ENCODE peak calls at places on chromosomes 6 and 20, in five cellular contexts. T is nephron progenitor cell, L is T follicular helper cell, N is GM20000, D is anterior cingulate cortex. W is an unnamed sample.

GRCh38 chr6:108156180-108156937 is 9.5 kb upstream of the NR2E1 start:
- DNase-seq in L (no peak), D (no peak), N (no peak), T (no peak), W (no peak)

GRCh38 chr20:23151008-23151703 is 65.0 kb upstream of the CD93 start:
- DNase-seq in N (no peak), L (no peak), D (no peak), T (no peak), W (no peak)

GRCh38 chr20:52457826-52458225 is 266.2 kb upstream of the ZFP64 start:
- DNase-seq in L (no peak), D (no peak), N (no peak), T (no peak), W (no peak)

GRCh38 chr20:58614366-58614765 is 36.7 kb upstream of the STX16 start:
- DNase-seq in L (no peak), T (no peak), N (no peak), D (no peak), W (no peak)

GRCh38 chr20:50092436-50092835 is 20.5 kb downstream of the UBE2V1 start:
- DNase-seq in D (no peak), L (no peak), T (no peak), N (no peak), W (peak; percentile 90)

GRCh38 chr6:110216140-110216539 is 35.9 kb downstream of the CDC40 start:
- DNase-seq in L (no peak), T (no peak), N (no peak), D (no peak), W (no peak)

GRCh38 chr6:108948252-108948651 is 100.0 kb downstream of the ARMC2 start:
- DNase-seq in L (no peak), D (peak; percentile 16), N (no peak), T (no peak), W (no peak)

GRCh38 chr20:34163316-34163715 is 51.3 kb upstream of the EIF2S2 start:
- DNase-seq in D (no peak), T (no peak), N (no peak), L (no peak), W (no peak)

GRCh38 chr6:122381494-122382083 is 17.9 kb upstream of the HSF2 start:
- DNase-seq in T (peak; percentile 55), D (no peak), N (peak; percentile 45), L (peak; percentile 45), W (peak; percentile 83)

GRCh38 chr6:85191656-85192055 is 258.2 kb upstream of the NT5E start:
- DNase-seq in L (no peak), D (no peak), N (no peak), T (no peak), W (no peak)

GRCh38 chr6:99026135-99026534 is 78.4 kb upstream of the FBXL4 start:
- DNase-seq in L (no peak), N (no peak), T (no peak), D (no peak), W (no peak)

GRCh38 chr6:160427312-160428068 is 79.3 kb downstream of the SLC22A3 start:
- DNase-seq in D (no peak), T (no peak), L (no peak), N (no peak), W (peak; percentile 35)

GRCh38 chr20:57397004-57397692 is 6.0 kb downstream of the RBM38 start:
- DNase-seq in N (no peak), D (no peak), L (no peak), T (peak; percentile 53), W (no peak)

GRCh38 chr6:34610819-34611477 is 54.8 kb upstream of the SPDEF start:
- DNase-seq in D (no peak), T (no peak), N (no peak), L (no peak), W (peak; percentile 86)

GRCh38 chr20:39986231-39986904 is 702.7 kb downstream of the MAFB start:
- DNase-seq in L (no peak), N (no peak), D (no peak), T (no peak), W (peak; percentile 71)

GRCh38 chr6:387293-387694 is 4.3 kb upstream of the IRF4 start:
- DNase-seq in L (no peak), T (no peak), N (no peak), D (no peak), W (peak; percentile 10)

GRCh38 chr6:148890605-148891004 is 143.8 kb downstream of the UST start:
- DNase-seq in L (no peak), N (no peak), D (no peak), T (no peak), W (no peak)

GRCh38 chr6:18186033-18186432 is 30.8 kb downstream of the KDM1B start:
- DNase-seq in D (no peak), N (no peak), T (no peak), L (no peak), W (no peak)

GRCh38 chr6:166461821-166462460 is 79.2 kb upstream of the MPC1 start:
- DNase-seq in T (no peak), N (no peak), L (no peak), D (no peak), W (no peak)

GRCh38 chr6:72938104-72938503 is 287.2 kb downstream of the KHDC1L start:
- DNase-seq in N (no peak), L (no peak), T (no peak), D (no peak), W (no peak)

GRCh38 chr20:11850901-11851300 is 66.8 kb upstream of the BTBD3 start:
- DNase-seq in N (no peak), T (no peak), L (no peak), D (no peak), W (peak; percentile 52)

GRCh38 chr6:108027594-108027993 is 46.9 kb downstream of the OSTM1 start:
- DNase-seq in T (no peak), L (no peak), N (no peak), D (no peak), W (no peak)

GRCh38 chr6:44456070-44456965 is 68.8 kb downstream of the CDC5L start:
- DNase-seq in N (peak; percentile 71), T (peak; percentile 42), D (no peak), L (peak; percentile 9), W (peak; percentile 83)

GRCh38 chr6:31814677-31815024 is 432 bp downstream of the HSPA1L start:
- DNase-seq in L (peak; percentile 66), N (peak; percentile 78), D (peak; percentile 89), T (peak; percentile 76), W (peak; percentile 99)

GRCh38 chr20:34709836-34710567 is 5.9 kb downstream of the TP53INP2 start:
- DNase-seq in N (peak; percentile 91), D (peak; percentile 72), T (peak; percentile 79), L (peak; percentile 27), W (peak; percentile 71)

GRCh38 chr6:56757585-56757984 is 114.9 kb upstream of the DST start:
- DNase-seq in L (no peak), N (no peak), D (peak; percentile 9), T (no peak), W (peak; percentile 69)

GRCh38 chr6:126020305-126021050 is 34.1 kb downstream of the TRMT11 start:
- DNase-seq in L (no peak), T (no peak), D (no peak), N (no peak), W (no peak)

W was measured in fibroblast of villous mesenchyme.